ENCODE peak calls at places on chromosomes 4 and X, in four cellular contexts. A is mammary epithelial cell, V is DND-41, K is HCT116. N is an unnamed sample.
A peak's percentile ranks its signal among the peaks of the same experiment; 100 is the strongest.

GRCh38 chr4:48620093-48620492 is 130.0 kb downstream of the ZAR1 start:
- DNase-seq in A (no peak), V (no peak), K (no peak), N (no peak)

GRCh38 chr4:81039351-81040174 is 9.1 kb downstream of the BMP3 start:
- DNase-seq in K (no peak), V (no peak), A (no peak), N (peak; percentile 85)

GRCh38 chr4:40908702-40909362 is 159.1 kb downstream of the NSUN7 start:
- DNase-seq in K (peak; percentile 86), V (peak; percentile 74), A (peak; percentile 57), N (peak; percentile 86)

GRCh38 chr4:26298198-26298950 is 22.4 kb upstream of the RBPJ start:
- DNase-seq in V (no peak), A (no peak), K (no peak), N (no peak)

GRCh38 chrX:150219374-150220185 is 143.5 kb upstream of the MAMLD1 start:
- DNase-seq in V (no peak), A (peak; percentile 52), K (no peak), N (no peak)

GRCh38 chr4:167616471-167616870 is 382.2 kb upstream of the SPOCK3 start:
- DNase-seq in K (no peak), A (no peak), V (no peak), N (no peak)

GRCh38 chr4:55345980-55346850 is at the start of gene SRD5A3:
- DNase-seq in V (peak; percentile 76), K (peak; percentile 63), A (peak; percentile 73), N (peak; percentile 87)

GRCh38 chr4:7802093-7802726 is 137.5 kb downstream of the AFAP1 start:
- DNase-seq in K (peak; percentile 66), A (peak; percentile 60), V (peak; percentile 76), N (peak; percentile 69)

GRCh38 chr4:7196283-7196651 is 3.9 kb downstream of the SORCS2 start:
- DNase-seq in V (no peak), A (no peak), K (no peak), N (no peak)

GRCh38 chr4:26326791-26327190 is 6.0 kb downstream of the RBPJ start:
- DNase-seq in V (no peak), A (peak; percentile 62), K (no peak), N (no peak)

GRCh38 chr4:30380404-30380998 is 339.7 kb upstream of the PCDH7 start:
- DNase-seq in A (peak; percentile 40), K (peak; percentile 65), V (peak; percentile 27), N (peak; percentile 54)

GRCh38 chr4:992297-993110 is 700 bp downstream of the SLC26A1 start:
- DNase-seq in V (no peak), A (no peak), K (no peak), N (no peak)

GRCh38 chr4:138412847-138413246 is 170.7 kb upstream of the SLC7A11 start:
- DNase-seq in V (no peak), A (no peak), K (no peak), N (no peak)

GRCh38 chr4:8410641-8411271 is 29.8 kb downstream of the ACOX3 start:
- DNase-seq in A (peak; percentile 33), K (peak; percentile 81), V (peak; percentile 12), N (no peak)

GRCh38 chr4:140103676-140104075 is 50.3 kb downstream of the MAML3 start:
- DNase-seq in K (no peak), V (peak; percentile 48), A (peak; percentile 86), N (peak; percentile 18)

GRCh38 chrX:81662381-81662780 is 460.5 kb downstream of the SH3BGRL start:
- DNase-seq in V (no peak), K (no peak), A (no peak), N (no peak)

GRCh38 chr4:140094701-140095420 is 59.1 kb downstream of the MAML3 start:
- DNase-seq in V (no peak), K (no peak), A (peak; percentile 13), N (no peak)

GRCh38 chr4:41256131-41256739 is 493 bp upstream of the UCHL1 start:
- DNase-seq in A (no peak), K (no peak), V (no peak), N (peak; percentile 27)

GRCh38 chr4:140940589-140940988 is 184.4 kb upstream of the TBC1D9 start:
- DNase-seq in K (no peak), V (no peak), A (no peak), N (no peak)

GRCh38 chrX:17922303-17922702 is 61.2 kb upstream of the RAI2 start:
- DNase-seq in A (no peak), K (no peak), V (no peak), N (no peak)
- H3K27ac ChIP-seq in A (no peak overlapping the region), K (no peak overlapping the region), V (no peak overlapping the region), N (no peak overlapping the region)

DNA sequence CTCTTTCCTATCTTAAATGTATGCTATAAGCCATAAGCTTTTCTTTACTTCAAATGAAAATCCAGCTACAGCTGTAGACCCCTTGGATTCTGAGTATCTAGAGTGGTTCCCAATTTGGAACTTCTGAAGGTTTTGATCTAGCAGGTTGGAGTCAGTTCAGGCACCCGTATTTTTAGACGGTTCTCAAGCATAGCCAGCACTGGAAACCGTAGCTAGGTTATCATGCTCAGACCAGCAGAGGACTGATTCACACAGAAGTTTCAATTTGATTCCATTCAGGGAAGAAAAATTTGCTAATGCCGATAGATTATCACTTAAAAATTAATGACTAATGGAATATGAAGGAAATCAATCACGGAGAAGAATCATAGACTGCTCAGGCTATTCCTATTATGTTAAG is 11.2 kb downstream of the PPAT start:
- DNase-seq in K (no peak), V (no peak), A (no peak), N (no peak)
- H3K79me2 ChIP-seq in K (peaks cover 100% of the 10 kb centered on the region), V (peaks cover 100% of the 10 kb centered on the region), A (peaks cover 97% of the 10 kb centered on the region), N (peaks cover 100% of the 10 kb centered on the region)

DNA sequence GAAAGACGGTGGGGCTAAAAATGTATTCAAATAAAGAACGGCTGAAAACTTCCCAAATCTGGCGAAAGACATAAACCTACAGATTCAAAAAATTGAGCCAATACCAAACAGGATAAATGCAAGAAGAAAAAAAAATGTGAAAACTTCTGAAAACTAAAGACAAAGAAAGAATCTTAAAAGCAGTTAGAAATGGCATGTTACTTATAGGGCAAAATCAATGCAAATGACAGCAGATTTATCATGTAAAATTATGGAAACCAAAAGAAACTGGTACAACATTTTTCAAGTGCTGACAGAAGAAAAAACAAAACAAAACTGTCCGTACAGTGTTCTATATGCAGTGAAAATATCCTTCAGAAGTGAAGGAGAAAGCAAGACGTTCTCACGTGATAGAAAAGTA is 239.0 kb downstream of the PDGFC start:
- DNase-seq in K (no peak), V (no peak), A (no peak), N (no peak)
- H3K27ac ChIP-seq in K (no peak overlapping the region), V (no peak overlapping the region), A (no peak overlapping the region), N (no peak overlapping the region)

DNA sequence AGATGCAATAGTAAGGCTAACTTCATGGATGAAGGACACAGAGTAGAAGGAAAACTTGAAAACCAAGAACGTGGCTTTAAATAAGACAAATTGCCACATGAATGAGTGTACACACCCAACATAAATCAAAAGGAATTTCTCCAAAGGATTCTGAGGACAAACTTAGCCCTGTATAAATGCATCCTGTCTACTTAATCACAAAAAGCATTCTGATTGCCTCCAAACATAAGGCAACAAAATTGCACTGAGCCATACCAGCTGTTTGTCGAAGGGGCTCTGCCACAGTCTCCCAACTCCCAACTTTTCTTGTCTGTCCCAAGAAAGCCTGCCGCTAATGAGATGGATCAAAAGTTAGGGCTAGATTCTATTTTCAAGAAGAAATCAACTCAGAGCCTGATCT is 194.3 kb downstream of the SOWAHB start:
- DNase-seq in K (peak; percentile 19), A (no peak), V (no peak), N (no peak)
- H3K79me2 ChIP-seq in K (peaks cover 58% of the 10 kb centered on the region), A (peaks cover 80% of the 10 kb centered on the region), V (no peaks in the 10 kb centered on the region), N (no peaks in the 10 kb centered on the region)

DNA sequence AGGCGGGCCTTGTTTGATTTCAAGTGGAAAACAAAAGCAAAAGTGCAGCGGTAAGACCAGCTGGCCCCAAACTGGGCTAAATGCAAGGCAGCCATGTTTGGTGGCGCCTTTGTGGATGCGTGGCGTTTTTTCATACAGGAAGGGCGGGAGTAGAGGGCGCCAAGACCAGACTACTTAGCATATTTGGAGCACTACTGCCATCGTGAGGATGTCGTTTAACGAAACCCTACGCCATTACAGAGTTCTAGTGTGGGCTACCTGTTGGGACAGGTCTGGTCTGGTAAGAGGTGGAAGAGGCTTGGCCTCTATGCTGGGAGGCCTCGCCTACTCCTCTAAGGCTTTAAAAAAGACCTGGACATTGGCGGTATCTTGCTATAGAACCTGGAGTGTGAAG is 230.7 kb upstream of the STK26 start:
- DNase-seq in V (no peak), K (no peak), A (peak; percentile 91), N (no peak)
- H3K27ac ChIP-seq in V (no peak overlapping the region), K (no peak overlapping the region), A (peak overlapping the region; percentile 63), N (no peak overlapping the region)

DNA sequence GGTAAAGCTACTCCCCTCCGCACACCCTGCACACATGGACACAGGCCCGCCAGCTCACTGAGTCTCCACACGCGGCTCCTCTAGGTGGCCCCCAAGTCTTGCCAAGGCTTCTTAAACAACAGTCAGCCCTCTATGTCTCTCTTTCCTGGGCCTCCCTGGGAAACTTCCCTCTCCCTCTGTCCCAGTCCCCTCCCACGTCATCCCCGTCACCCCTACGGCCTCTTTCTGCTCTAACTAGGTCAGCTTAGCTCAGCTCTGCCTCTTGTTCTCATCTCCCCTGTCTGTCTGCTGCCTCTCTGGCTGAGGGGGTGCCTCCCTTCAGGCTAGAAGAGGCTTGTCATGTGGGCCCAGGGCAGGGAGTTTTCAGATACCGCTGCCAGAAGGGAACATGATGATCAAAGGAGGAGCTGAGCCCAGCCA is 38.8 kb downstream of the SEPTIN6 start:
- DNase-seq in V (peak; percentile 12), A (no peak), K (no peak), N (no peak)
- H3K79me2 ChIP-seq in V (peaks cover 55% of the 10 kb centered on the region), A (no peaks in the 10 kb centered on the region), K (no peaks in the 10 kb centered on the region), N (no peaks in the 10 kb centered on the region)

DNA sequence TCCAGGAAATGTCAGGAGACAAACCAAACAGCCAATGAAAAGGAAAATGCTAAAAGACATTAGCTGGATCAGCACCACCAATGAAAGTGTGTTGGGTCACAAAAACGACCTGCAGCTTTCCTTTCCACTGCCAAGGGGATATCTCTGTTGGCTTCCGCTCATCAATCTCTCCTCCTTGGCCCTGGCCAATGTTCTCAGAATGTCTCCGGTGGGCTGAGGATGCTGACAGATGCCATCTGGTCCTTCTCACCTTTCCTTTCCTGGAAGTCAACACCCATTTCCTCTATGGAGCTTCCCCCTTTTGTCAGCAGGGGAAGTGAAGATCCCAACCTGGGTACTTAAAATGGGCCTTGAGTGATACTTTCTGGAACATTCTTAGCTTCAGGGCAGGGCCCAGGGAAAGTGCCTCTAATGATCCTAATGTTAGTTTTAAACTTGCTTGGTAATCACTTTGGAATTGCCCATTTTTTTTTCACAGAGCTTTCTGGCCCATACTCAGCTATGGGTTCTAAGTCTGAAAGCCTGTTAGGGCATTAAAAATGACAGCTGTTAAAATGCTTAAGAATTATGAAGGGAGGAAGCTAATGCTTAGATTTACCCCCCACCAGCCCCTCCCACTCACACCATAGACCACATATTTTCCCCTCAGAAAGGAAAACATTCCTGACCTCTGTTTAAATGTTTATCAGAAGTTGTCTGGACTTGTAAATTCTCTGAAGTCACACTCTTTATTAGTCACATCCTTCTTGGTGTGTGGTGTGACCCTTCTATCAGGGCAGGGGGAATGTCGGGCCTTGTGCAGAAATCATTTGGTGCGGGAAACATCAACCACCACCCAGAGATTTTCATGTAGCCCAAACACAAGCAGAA is 29.2 kb downstream of the IGFBP7 start:
- DNase-seq in K (no peak), V (no peak), A (peak; percentile 92), N (no peak)
- H3K27ac ChIP-seq in K (peak overlapping the region; percentile 36), V (no peak overlapping the region), A (peak overlapping the region; percentile 86), N (no peak overlapping the region)